ENCODE peak calls at places on chromosomes 3 and 15, in ten cellular contexts. J is suprapubic skin; E is fibroblast of pulmonary artery; N is adrenal gland; M is tibial artery; G is brain microvascular endothelial cell; Y is CD8-positive, alpha-beta T cell; C is heart right ventricle; X is HCT116; F is epithelial cell of proximal tubule. T is an unnamed sample.

GRCh38 chr3:55164876-55165275 is 237.0 kb upstream of the LRTM1 start:
- DNase-seq in J (no peak), E (no peak), N (no peak), M (no peak), G (no peak), Y (no peak), C (no peak), X (no peak), F (no peak), T (no peak)

GRCh38 chr15:88022711-88023110 is 233.8 kb downstream of the NTRK3 start:
- DNase-seq in J (no peak), E (no peak), N (no peak), M (no peak), G (no peak), Y (no peak), C (no peak), X (no peak), F (no peak), T (no peak)

GRCh38 chr3:155416500-155417118 is 123.1 kb upstream of the STRIT1 start:
- DNase-seq in J (no peak), E (peak), N (no peak), M (no peak), G (peak), Y (no peak), C (no peak), X (no peak), F (no peak), T (no peak)

GRCh38 chr3:145197051-145197562 is 963.9 kb downstream of the PLOD2 start:
- DNase-seq in J (no peak), E (no peak), N (peak), M (no peak), G (no peak), Y (no peak), C (no peak), X (no peak), F (no peak), T (no peak)

GRCh38 chr3:57746156-57747125 is 9.7 kb upstream of the SLMAP start:
- DNase-seq in J (no peak), E (no peak), N (no peak), M (no peak), G (no peak), Y (no peak), C (no peak), X (no peak), F (no peak), T (no peak)

GRCh38 chr3:129606522-129607390 is at the start of gene PLXND1:
- DNase-seq in J (no peak), E (peak), N (peak), M (peak), G (peak), Y (peak), C (peak), X (no peak), F (no peak), T (no peak)

GRCh38 chr3:35393916-35394315 is 245.4 kb upstream of the ARPP21 start:
- DNase-seq in J (no peak), E (peak), N (no peak), M (no peak), G (peak), Y (no peak), C (no peak), X (no peak), F (peak), T (no peak)

GRCh38 chr15:72197460-72198409 is at the start of gene GRAMD2A:
- DNase-seq in J (no peak), E (peak), N (no peak), M (no peak), G (no peak), Y (no peak), C (no peak), X (peak), F (no peak), T (no peak)

GRCh38 chr3:188227442-188227841 is 73.5 kb downstream of the LPP start:
- DNase-seq in J (no peak), E (no peak), N (no peak), M (no peak), G (no peak), Y (no peak), C (no peak), X (no peak), F (no peak), T (no peak)

GRCh38 chr15:66404122-66404521 is 17.4 kb downstream of the MAP2K1 start:
- DNase-seq in J (no peak), E (no peak), N (no peak), M (no peak), G (no peak), Y (no peak), C (no peak), X (no peak), F (no peak), T (no peak)

GRCh38 chr15:48889925-48890324 is 12.0 kb downstream of the EID1 start:
- DNase-seq in J (no peak), E (no peak), N (no peak), M (no peak), G (no peak), Y (no peak), C (no peak), X (no peak), F (no peak), T (no peak)

GRCh38 chr3:184375747-184376495 is 2.1 kb downstream of the THPO start:
- DNase-seq in J (no peak), E (no peak), N (peak), M (no peak), G (no peak), Y (no peak), C (no peak), X (no peak), F (no peak), T (no peak)

GRCh38 chr3:14853280-14853956 is 34.7 kb downstream of the FGD5 start:
- DNase-seq in J (no peak), E (no peak), N (no peak), M (peak), G (no peak), Y (no peak), C (no peak), X (no peak), F (no peak), T (no peak)
- H3K4me3 ChIP-seq in J (no peak), E (no peak), N (no peak), M (no peak), G (no peak), Y (no peak), C (no peak), X (no peak), F (no peak), T (no peak)

DNA sequence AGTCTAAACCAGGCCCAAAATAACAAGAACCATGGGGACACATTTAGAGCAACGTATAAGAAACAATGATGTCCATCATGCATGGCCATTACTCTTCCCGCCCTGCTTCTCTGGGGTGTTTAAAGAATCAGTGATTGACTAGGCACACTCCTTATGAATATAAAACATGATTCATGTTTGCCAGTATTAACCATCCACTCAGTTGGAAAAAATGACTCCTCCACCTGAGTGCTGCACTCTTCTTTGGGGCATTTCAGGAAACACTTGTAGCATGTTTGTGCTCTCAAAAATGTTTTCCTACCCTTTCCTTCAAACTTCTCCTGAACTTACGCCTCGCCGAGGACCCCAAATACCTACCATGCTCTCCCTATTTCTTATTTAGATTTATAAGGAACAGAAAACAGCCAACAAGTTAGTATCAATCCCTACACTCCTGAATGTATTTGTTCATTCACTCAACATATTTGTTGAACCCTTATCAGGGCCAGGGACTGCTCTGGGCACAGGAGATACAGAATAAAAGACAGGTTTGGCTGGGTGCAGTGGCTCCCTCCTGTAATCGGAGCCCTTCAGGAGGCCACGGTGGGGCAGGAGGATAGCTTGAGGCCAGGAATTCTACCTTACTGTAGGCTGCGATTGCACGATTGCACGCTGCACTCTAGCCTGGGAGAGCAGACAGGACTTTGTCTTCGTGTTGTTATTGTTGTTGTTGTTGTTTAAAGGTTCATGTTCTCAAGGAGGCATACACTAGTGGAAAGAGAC is 137.0 kb downstream of the TMCO5A start:
- DNase-seq in J (no peak), E (no peak), N (no peak), M (no peak), G (no peak), Y (no peak), C (no peak), X (no peak), F (no peak), T (no peak)
- H3K4me3 ChIP-seq in J (no peak), E (no peak), N (no peak), M (no peak), G (no peak), Y (no peak), C (no peak), X (peak), F (no peak), T (no peak)

GRCh38 chr3:122272889-122273288 is 52.2 kb upstream of the CSTA start:
- DNase-seq in J (no peak), E (no peak), N (no peak), M (no peak), G (no peak), Y (no peak), C (no peak), X (no peak), F (no peak), T (no peak)
- H3K4me3 ChIP-seq in J (no peak), E (no peak), N (no peak), M (no peak), G (no peak), Y (no peak), C (no peak), X (no peak), F (no peak), T (no peak)

GRCh38 chr15:69117431-69117841 is 43.0 kb upstream of the GLCE start:
- DNase-seq in J (no peak), E (no peak), N (no peak), M (no peak), G (no peak), Y (no peak), C (no peak), X (no peak), F (no peak), T (no peak)
- H3K4me3 ChIP-seq in J (no peak), E (no peak), N (no peak), M (no peak), G (no peak), Y (no peak), C (no peak), X (no peak), F (no peak), T (no peak)